ENCODE peak calls at places on chromosomes 3 and 15, in six cellular contexts. N is adrenal gland, L is epithelial cell of esophagus, S is RWPE1, C is astrocyte, P is pancreas. F is an unnamed sample.
A peak's percentile ranks its signal among the peaks of the same experiment; 100 is the strongest.

GRCh38 chr3:70832035-70832795 is 519.8 kb upstream of the MDFIC2 start:
- DNase-seq in N (peak; percentile 70), L (peak; percentile 26), S (no peak), C (peak; percentile 92), P (no peak), F (no peak)

GRCh38 chr3:105970283-105970682 is 101.5 kb upstream of the CBLB start:
- DNase-seq in N (peak; percentile 68), L (peak; percentile 93), S (peak; percentile 47), C (peak; percentile 36), P (peak; percentile 19), F (no peak)

GRCh38 chr15:62912808-62913207 is 129.7 kb upstream of the TPM1 start:
- DNase-seq in N (no peak), L (no peak), S (no peak), C (no peak), P (no peak), F (no peak)

GRCh38 chr3:195558602-195559001 is 15.5 kb upstream of the PPP1R2 start:
- DNase-seq in N (no peak), L (peak; percentile 74), S (no peak), C (no peak), P (no peak), F (peak; percentile 78)

GRCh38 chr3:16768956-16769355 is 115.8 kb upstream of the PLCL2 start:
- DNase-seq in N (no peak), L (no peak), S (no peak), C (peak; percentile 68), P (no peak), F (peak; percentile 13)

GRCh38 chr3:98763814-98764691 is 913 bp downstream of the ST3GAL6 start:
- DNase-seq in N (no peak), L (no peak), S (no peak), C (no peak), P (no peak), F (no peak)

GRCh38 chr3:128040660-128041059 is 11.6 kb upstream of the SEC61A1 start:
- DNase-seq in N (no peak), L (no peak), S (no peak), C (no peak), P (no peak), F (no peak)

GRCh38 chr3:52398670-52399081 is 46.2 kb downstream of the SEMA3G start:
- DNase-seq in N (no peak), L (no peak), S (no peak), C (no peak), P (no peak), F (no peak)

GRCh38 chr3:31973837-31974236 is 7.2 kb downstream of the OSBPL10 start:
- DNase-seq in N (no peak), L (no peak), S (no peak), C (no peak), P (no peak), F (no peak)

GRCh38 chr3:116981088-116981487 is 271.5 kb downstream of the TUSC7 start:
- DNase-seq in N (no peak), L (no peak), S (no peak), C (no peak), P (no peak), F (no peak)

GRCh38 chr3:156518726-156519125 is 36.2 kb downstream of the SSR3 start:
- DNase-seq in N (no peak), L (peak; percentile 79), S (no peak), C (peak; percentile 47), P (no peak), F (no peak)

GRCh38 chr3:172355836-172356235 is 92.4 kb downstream of the GHSR start:
- DNase-seq in N (no peak), L (peak; percentile 83), S (peak; percentile 44), C (peak; percentile 89), P (no peak), F (no peak)

GRCh38 chr3:147159141-147159540 is 247.2 kb downstream of the ZIC4 start:
- DNase-seq in N (no peak), L (no peak), S (no peak), C (no peak), P (no peak), F (no peak)

GRCh38 chr3:29141912-29142262 is 139.0 kb upstream of the RBMS3 start:
- DNase-seq in N (no peak), L (no peak), S (no peak), C (no peak), P (no peak), F (no peak)

GRCh38 chr3:33373082-33373437 is 67.1 kb downstream of the UBP1 start:
- DNase-seq in N (no peak), L (no peak), S (no peak), C (no peak), P (no peak), F (no peak)
- TF ChIP-seq CTCF in N (no peak), L (no peak), S (peak; percentile 58), C (no peak), P (no peak), F (no peak)

GRCh38 chr3:86990734-86991481 is at the start of gene VGLL3:
- DNase-seq in N (peak; percentile 58), L (peak; percentile 86), S (peak; percentile 32), C (peak; percentile 85), P (peak; percentile 70), F (peak; percentile 84)
- TF ChIP-seq CTCF in N (no peak), L (peak; percentile 28), S (no peak), C (no peak), P (no peak), F (peak; percentile 39)

DNA sequence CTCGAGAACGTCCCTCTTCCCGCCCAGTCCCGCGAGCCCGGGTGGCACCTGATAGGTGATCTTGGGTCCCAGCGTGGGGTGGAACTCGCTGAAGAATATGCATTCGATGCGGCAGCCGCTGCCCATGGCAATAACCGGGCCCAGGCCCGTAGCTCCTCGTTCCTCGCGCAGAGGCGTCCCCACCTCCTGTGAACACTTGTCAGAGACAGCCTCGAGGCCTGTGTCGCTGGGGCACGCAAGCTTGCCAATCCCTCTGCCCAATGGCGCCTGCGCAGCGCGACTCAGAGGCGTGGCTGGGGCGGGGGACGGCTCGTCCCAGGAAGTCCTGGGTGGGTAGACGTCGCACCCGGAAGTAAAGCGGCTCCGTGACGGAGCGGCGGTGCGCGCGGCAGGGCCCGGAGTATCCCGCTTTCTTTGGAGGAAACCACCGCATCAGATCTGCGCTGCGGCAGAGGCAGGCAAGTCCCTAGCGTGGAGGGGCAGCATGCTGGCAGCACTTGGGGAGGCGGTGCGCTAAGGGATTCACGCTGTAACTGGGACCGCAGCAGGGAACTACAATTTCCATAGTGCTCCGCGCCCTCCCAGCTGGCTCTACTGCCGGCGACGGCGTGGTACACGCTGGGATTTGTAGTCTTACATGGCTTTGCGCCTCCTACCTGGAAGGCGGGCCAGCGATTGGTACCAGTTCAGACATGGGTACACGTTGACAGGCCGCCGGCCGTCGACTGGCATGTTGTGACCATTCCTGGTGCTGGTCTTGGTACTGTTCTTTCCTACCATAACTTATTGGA is at the start of the genes CYB561D2 and NPRL2:
- DNase-seq in N (peak; percentile 98), L (peak; percentile 97), S (peak; percentile 81), C (peak; percentile 87), P (peak; percentile 98), F (peak; percentile 95)
- TF ChIP-seq CTCF in N (no peak), L (no peak), S (no peak), C (no peak), P (no peak), F (no peak)

GRCh38 chr3:131036986-131037385 is 10.3 kb downstream of the NEK11 start:
- DNase-seq in N (no peak), L (no peak), S (no peak), C (peak; percentile 62), P (no peak), F (no peak)

GRCh38 chr3:131031660-131032059 is 5.0 kb downstream of the NEK11 start:
- DNase-seq in N (no peak), L (no peak), S (no peak), C (no peak), P (no peak), F (no peak)

GRCh38 chr3:131028844-131029243 is 2.2 kb downstream of the NEK11 start:
- DNase-seq in N (no peak), L (no peak), S (no peak), C (no peak), P (no peak), F (no peak)

GRCh38 chr3:131036200-131036816 is 9.6 kb downstream of the NEK11 start:
- DNase-seq in N (no peak), L (peak; percentile 27), S (no peak), C (peak; percentile 85), P (no peak), F (no peak)

DNA sequence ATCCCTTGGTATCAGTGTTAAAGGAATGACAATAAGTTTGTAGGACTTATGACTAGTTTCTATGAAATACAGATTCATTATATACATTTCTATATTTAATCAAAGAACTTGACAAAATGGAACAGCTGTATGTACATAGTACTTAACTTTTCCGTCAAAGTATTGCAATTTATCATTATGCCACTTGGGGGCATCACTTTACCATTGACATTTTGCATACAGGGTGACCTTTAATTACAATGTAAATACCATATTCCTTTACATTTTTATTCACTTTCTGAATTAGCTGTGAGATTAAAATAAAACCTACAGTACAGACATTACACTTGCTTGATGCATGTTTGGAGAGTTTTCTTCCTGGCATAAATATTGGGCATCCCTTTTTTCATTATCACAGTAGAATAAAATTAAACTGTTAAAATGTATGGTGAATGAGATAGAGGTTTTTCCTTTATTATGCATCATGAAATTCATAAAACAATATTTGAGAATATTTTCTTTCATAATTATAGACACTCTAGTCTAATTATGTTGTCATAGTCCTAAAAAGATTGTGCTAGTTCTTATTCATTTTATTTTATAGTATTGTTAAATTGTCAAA is 6.9 kb downstream of the NEK11 start:
- DNase-seq in N (no peak), L (peak; percentile 61), S (peak; percentile 33), C (no peak), P (no peak), F (peak; percentile 65)
- TF ChIP-seq CTCF in N (no peak), L (peak; percentile 57), S (peak; percentile 73), C (peak; percentile 60), P (peak; percentile 15), F (peak; percentile 67)

DNA sequence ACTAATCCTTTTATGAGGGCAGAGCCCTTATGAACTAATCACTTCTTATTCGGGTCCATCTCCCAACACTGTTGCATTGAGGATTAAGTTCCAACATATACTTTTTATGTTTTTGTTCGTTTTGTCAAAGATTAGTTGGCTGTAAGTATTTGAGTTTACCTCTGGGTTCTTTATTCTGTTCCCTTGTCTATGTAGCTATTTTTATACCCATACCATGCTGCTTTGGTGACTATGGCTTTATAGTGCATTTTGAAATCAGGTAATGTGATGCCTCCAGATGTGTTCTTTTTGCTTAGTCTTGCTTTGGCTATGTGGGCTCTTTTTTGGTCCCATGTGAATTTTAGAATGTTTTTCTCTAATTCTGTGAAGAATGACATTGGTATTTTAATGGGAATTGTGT is 166.4 kb upstream of the KCNMB2 start:
- DNase-seq in N (no peak), L (no peak), S (no peak), C (no peak), P (no peak), F (no peak)
- TF ChIP-seq CTCF in N (no peak), L (no peak), S (no peak), C (no peak), P (no peak), F (no peak)

DNA sequence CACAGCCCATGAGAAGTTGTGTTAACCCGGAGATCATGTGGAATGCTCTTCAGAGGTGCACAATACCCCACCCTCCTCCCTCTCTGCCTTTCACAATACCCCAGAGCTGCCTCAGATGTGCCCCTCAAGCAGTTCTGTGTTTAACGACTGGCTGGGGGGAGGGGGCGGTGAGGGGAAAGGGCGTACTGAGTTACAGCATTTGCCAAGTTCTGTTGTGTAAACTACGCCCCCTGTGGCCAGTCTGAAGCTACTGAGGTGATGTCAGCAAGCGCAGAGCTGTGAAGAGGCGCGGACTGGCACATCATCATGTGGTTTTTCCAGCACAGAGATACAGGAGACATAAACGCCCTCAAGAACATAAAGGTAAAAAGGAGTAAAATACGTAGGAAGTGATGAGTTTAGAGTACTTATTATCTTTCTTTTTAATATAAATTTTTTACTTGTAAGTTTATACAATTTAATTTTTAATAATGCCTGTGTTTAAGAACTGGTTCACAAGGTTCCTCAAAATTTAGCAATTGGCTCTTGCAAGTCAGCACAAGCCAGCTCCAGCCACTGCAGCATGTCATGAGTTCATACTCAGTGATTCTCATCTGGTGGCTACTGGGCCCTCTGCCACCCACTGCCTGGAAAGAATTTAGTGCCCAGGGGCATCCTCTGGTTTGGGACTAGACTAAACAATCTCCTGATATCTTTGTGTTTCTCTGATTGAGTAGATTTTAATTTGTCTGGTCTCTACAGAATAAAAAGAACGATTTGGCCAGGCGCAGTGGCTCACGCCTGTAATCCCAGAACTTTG is 1.7 kb downstream of the EPB42 start:
- DNase-seq in N (no peak), L (peak; percentile 95), S (peak; percentile 92), C (no peak), P (no peak), F (no peak)
- TF ChIP-seq CTCF in N (no peak), L (peak; percentile 69), S (no peak), C (peak; percentile 16), P (no peak), F (no peak)

F was measured in Calu3.